ENCODE peak calls at places on chromosomes 5 and 9, in four cellular contexts. One of them, this sample, is unnamed.

GRCh38 chr5:119302916-119303897 is 52.6 kb upstream of the TNFAIP8 start:
- DNase-seq in psoas muscle: no peak
- DNase-seq in PC-9: peak; percentile 96
- DNase-seq in CD8-positive, alpha-beta T cell: no peak
- DNase-seq in this sample: no peak

GRCh38 chr9:97518166-97518908 is 16.9 kb downstream of the TMOD1 start:
- DNase-seq in CD8-positive, alpha-beta T cell: no peak
- DNase-seq in psoas muscle: no peak
- DNase-seq in PC-9: no peak
- DNase-seq in this sample: no peak

GRCh38 chr9:117555964-117556629 is 141.2 kb upstream of the ASTN2 start:
- DNase-seq in CD8-positive, alpha-beta T cell: no peak
- DNase-seq in PC-9: no peak
- DNase-seq in psoas muscle: peak; percentile 24
- DNase-seq in this sample: peak; percentile 83

GRCh38 chr5:117302949-117303348 is 728.3 kb upstream of the SEMA6A start:
- DNase-seq in CD8-positive, alpha-beta T cell: no peak
- DNase-seq in psoas muscle: no peak
- DNase-seq in PC-9: no peak
- DNase-seq in this sample: no peak

GRCh38 chr9:128103589-128103962 is 24.0 kb downstream of the PTGES2 start:
- DNase-seq in CD8-positive, alpha-beta T cell: peak; percentile 64
- DNase-seq in PC-9: no peak
- DNase-seq in psoas muscle: no peak
- DNase-seq in this sample: peak; percentile 43

GRCh38 chr9:120931278-120932085 is 4.9 kb upstream of the TRAF1 start:
- DNase-seq in psoas muscle: no peak
- DNase-seq in CD8-positive, alpha-beta T cell: peak; percentile 70
- DNase-seq in PC-9: no peak
- DNase-seq in this sample: no peak

GRCh38 chr5:5719292-5719691 is 296.8 kb downstream of the ICE1 start:
- DNase-seq in PC-9: no peak
- DNase-seq in psoas muscle: no peak
- DNase-seq in CD8-positive, alpha-beta T cell: no peak
- DNase-seq in this sample: no peak

GRCh38 chr5:72509401-72509800 is 2.2 kb upstream of the ZNF366 start:
- DNase-seq in PC-9: no peak
- DNase-seq in CD8-positive, alpha-beta T cell: no peak
- DNase-seq in psoas muscle: peak; percentile 81
- DNase-seq in this sample: no peak

GRCh38 chr9:111036068-111036789 is 2.0 kb downstream of the LPAR1 start:
- DNase-seq in psoas muscle: peak; percentile 70
- DNase-seq in PC-9: peak; percentile 43
- DNase-seq in CD8-positive, alpha-beta T cell: no peak
- DNase-seq in this sample: peak; percentile 68

GRCh38 chr5:108536321-108536720 is 154.4 kb upstream of the FBXL17 start:
- DNase-seq in CD8-positive, alpha-beta T cell: no peak
- DNase-seq in psoas muscle: no peak
- DNase-seq in PC-9: no peak
- DNase-seq in this sample: no peak

GRCh38 chr9:125991886-125992529 is 244.8 kb downstream of the PBX3 start:
- DNase-seq in CD8-positive, alpha-beta T cell: no peak
- DNase-seq in psoas muscle: no peak
- DNase-seq in PC-9: no peak
- DNase-seq in this sample: no peak

GRCh38 chr5:111404270-111404769 is 108.0 kb downstream of the STARD4 start:
- DNase-seq in psoas muscle: no peak
- DNase-seq in PC-9: no peak
- DNase-seq in CD8-positive, alpha-beta T cell: no peak
- DNase-seq in this sample: peak; percentile 10

GRCh38 chr5:78701795-78702406 is 53.3 kb upstream of the LHFPL2 start:
- DNase-seq in CD8-positive, alpha-beta T cell: no peak
- DNase-seq in PC-9: no peak
- DNase-seq in psoas muscle: no peak
- DNase-seq in this sample: no peak

GRCh38 chr5:123090641-123091257 is 1.7 kb downstream of the PRDM6 start:
- DNase-seq in CD8-positive, alpha-beta T cell: no peak
- DNase-seq in psoas muscle: no peak
- DNase-seq in PC-9: no peak
- DNase-seq in this sample: no peak

GRCh38 chr5:123089971-123090640 is 1.1 kb downstream of the PRDM6 start:
- DNase-seq in psoas muscle: peak; percentile 39
- DNase-seq in CD8-positive, alpha-beta T cell: no peak
- DNase-seq in PC-9: no peak
- DNase-seq in this sample: no peak

GRCh38 chr5:123091988-123092583 is 3.0 kb downstream of the PRDM6 start:
- DNase-seq in PC-9: no peak
- DNase-seq in psoas muscle: no peak
- DNase-seq in CD8-positive, alpha-beta T cell: no peak
- DNase-seq in this sample: no peak

GRCh38 chr5:123092696-123093095 is 3.7 kb downstream of the PRDM6 start:
- DNase-seq in PC-9: no peak
- DNase-seq in psoas muscle: no peak
- DNase-seq in CD8-positive, alpha-beta T cell: no peak
- DNase-seq in this sample: no peak

GRCh38 chr5:123091258-123091987 is 2.4 kb downstream of the PRDM6 start:
- DNase-seq in CD8-positive, alpha-beta T cell: no peak
- DNase-seq in psoas muscle: no peak
- DNase-seq in PC-9: no peak
- DNase-seq in this sample: no peak
- H3K4me3 ChIP-seq in CD8-positive, alpha-beta T cell: no peak overlapping the region
- H3K4me3 ChIP-seq in psoas muscle: no peak overlapping the region
- H3K4me3 ChIP-seq in PC-9: no peak overlapping the region
- H3K4me3 ChIP-seq in this sample: no peak overlapping the region

GRCh38 chr9:135910197-135910596 is 2.9 kb upstream of the CAMSAP1 start:
- DNase-seq in PC-9: no peak
- DNase-seq in psoas muscle: no peak
- DNase-seq in CD8-positive, alpha-beta T cell: no peak
- DNase-seq in this sample: no peak

GRCh38 chr9:135916998-135917397 is 9.7 kb upstream of the CAMSAP1 start:
- DNase-seq in CD8-positive, alpha-beta T cell: no peak
- DNase-seq in PC-9: no peak
- DNase-seq in psoas muscle: no peak
- DNase-seq in this sample: no peak

GRCh38 chr9:135910757-135911156 is 3.4 kb upstream of the CAMSAP1 start:
- DNase-seq in PC-9: no peak
- DNase-seq in CD8-positive, alpha-beta T cell: no peak
- DNase-seq in psoas muscle: no peak
- DNase-seq in this sample: no peak

GRCh38 chr9:135919318-135919717 is 12.0 kb upstream of the CAMSAP1 start:
- DNase-seq in CD8-positive, alpha-beta T cell: no peak
- DNase-seq in psoas muscle: no peak
- DNase-seq in PC-9: no peak
- DNase-seq in this sample: no peak

DNA sequence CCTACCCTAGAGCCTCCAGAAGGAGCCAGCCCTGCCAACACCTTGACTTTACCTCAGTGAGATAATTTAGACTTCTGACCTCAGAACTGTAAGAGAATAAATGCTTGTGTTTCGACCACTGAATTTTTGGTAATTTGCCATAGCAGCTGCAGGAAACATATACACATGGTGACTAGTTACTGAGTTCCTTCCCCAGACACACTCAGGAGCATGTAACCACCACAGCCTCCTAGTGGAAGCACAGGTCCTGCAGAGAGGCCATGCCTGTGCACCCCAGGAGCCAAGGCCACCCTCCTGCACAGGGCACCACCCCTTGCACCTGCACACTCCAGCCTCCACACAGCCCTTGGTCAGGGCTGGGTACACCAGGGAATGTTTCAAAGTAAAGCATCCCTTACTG is 7.6 kb upstream of the CAMSAP1 start:
- DNase-seq in psoas muscle: no peak
- DNase-seq in CD8-positive, alpha-beta T cell: no peak
- DNase-seq in PC-9: no peak
- DNase-seq in this sample: no peak
- H3K9me3 ChIP-seq in psoas muscle: no peaks in the 10 kb centered on the region
- H3K9me3 ChIP-seq in CD8-positive, alpha-beta T cell: no peaks in the 10 kb centered on the region
- H3K9me3 ChIP-seq in PC-9: no peaks in the 10 kb centered on the region
- H3K9me3 ChIP-seq in this sample: no peaks in the 10 kb centered on the region

GRCh38 chr9:136572596-136573313 is 26.9 kb upstream of the NOTCH1 start:
- DNase-seq in PC-9: no peak
- DNase-seq in psoas muscle: no peak
- DNase-seq in CD8-positive, alpha-beta T cell: no peak
- DNase-seq in this sample: no peak
- H3K4me3 ChIP-seq in PC-9: no peak overlapping the region
- H3K4me3 ChIP-seq in psoas muscle: no peak overlapping the region
- H3K4me3 ChIP-seq in CD8-positive, alpha-beta T cell: no peak overlapping the region
- H3K4me3 ChIP-seq in this sample: no peak overlapping the region

GRCh38 chr5:25362799-25363198 is 718.0 kb upstream of the CDH10 start:
- DNase-seq in PC-9: no peak
- DNase-seq in psoas muscle: no peak
- DNase-seq in CD8-positive, alpha-beta T cell: no peak
- DNase-seq in this sample: no peak
- H3K9me3 ChIP-seq in PC-9: no peaks in the 10 kb centered on the region
- H3K9me3 ChIP-seq in psoas muscle: peaks cover 3% of the 10 kb centered on the region
- H3K9me3 ChIP-seq in CD8-positive, alpha-beta T cell: peaks cover 5% of the 10 kb centered on the region
- H3K9me3 ChIP-seq in this sample: no peaks in the 10 kb centered on the region

GRCh38 chr5:88384901-88385300 is 116.3 kb upstream of the TMEM161B start:
- DNase-seq in CD8-positive, alpha-beta T cell: no peak
- DNase-seq in psoas muscle: no peak
- DNase-seq in PC-9: no peak
- DNase-seq in this sample: no peak

GRCh38 chr5:88390007-88390385 is 121.4 kb upstream of the TMEM161B start:
- DNase-seq in CD8-positive, alpha-beta T cell: no peak
- DNase-seq in psoas muscle: no peak
- DNase-seq in PC-9: no peak
- DNase-seq in this sample: no peak

GRCh38 chr5:88389248-88390006 is 120.8 kb upstream of the TMEM161B start:
- DNase-seq in PC-9: no peak
- DNase-seq in psoas muscle: no peak
- DNase-seq in CD8-positive, alpha-beta T cell: no peak
- DNase-seq in this sample: no peak

GRCh38 chr5:88391116-88391515 is 122.5 kb upstream of the TMEM161B start:
- DNase-seq in PC-9: no peak
- DNase-seq in psoas muscle: no peak
- DNase-seq in CD8-positive, alpha-beta T cell: no peak
- DNase-seq in this sample: no peak

DNA sequence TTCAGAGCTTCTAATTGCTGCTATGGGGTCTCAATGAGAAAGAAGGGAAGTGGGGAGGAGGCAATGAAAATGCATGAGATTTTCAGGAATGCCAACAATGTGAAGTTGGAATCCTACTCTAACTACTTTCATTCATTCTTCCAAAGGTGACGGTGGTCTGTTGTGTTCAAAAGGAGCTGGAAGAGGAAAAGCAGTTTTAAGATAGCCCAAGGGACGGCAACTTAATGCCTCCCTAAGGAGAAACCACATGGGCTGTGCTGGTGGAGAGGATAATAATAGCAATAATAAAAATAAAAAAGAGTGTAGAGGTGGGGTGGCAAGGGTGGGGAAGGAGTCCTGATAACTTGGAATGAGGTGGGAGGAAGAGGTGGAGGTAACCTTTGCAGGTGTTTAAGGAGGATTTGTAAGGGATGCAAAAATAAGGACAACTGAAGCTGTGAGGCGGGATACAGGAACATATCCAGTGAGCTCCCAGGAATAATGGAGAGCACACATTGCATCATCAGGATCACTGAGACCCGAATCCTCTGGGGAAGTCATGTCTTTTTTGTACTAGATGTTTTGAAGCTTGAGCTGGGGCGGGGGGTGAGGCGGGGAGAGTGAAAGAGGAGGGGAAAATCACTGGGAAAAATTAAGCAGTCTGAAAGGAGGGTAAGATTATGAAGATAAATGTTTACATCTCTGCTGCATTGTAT is 120.0 kb upstream of the TMEM161B start:
- DNase-seq in CD8-positive, alpha-beta T cell: no peak
- DNase-seq in psoas muscle: no peak
- DNase-seq in PC-9: no peak
- DNase-seq in this sample: no peak
- H3K4me3 ChIP-seq in CD8-positive, alpha-beta T cell: no peak overlapping the region
- H3K4me3 ChIP-seq in psoas muscle: no peak overlapping the region
- H3K4me3 ChIP-seq in PC-9: no peak overlapping the region
- H3K4me3 ChIP-seq in this sample: no peak overlapping the region

GRCh38 chr5:150931368-150931965 is 26.7 kb upstream of the ZNF300 start:
- DNase-seq in CD8-positive, alpha-beta T cell: no peak
- DNase-seq in PC-9: no peak
- DNase-seq in psoas muscle: no peak
- DNase-seq in this sample: no peak
- H3K9me3 ChIP-seq in CD8-positive, alpha-beta T cell: peaks cover 31% of the 10 kb centered on the region
- H3K9me3 ChIP-seq in PC-9: peaks cover 67% of the 10 kb centered on the region
- H3K9me3 ChIP-seq in psoas muscle: peaks cover 91% of the 10 kb centered on the region
- H3K9me3 ChIP-seq in this sample: peaks cover 74% of the 10 kb centered on the region

GRCh38 chr9:73039253-73039915 is 86.5 kb upstream of the ALDH1A1 start:
- DNase-seq in PC-9: no peak
- DNase-seq in psoas muscle: no peak
- DNase-seq in CD8-positive, alpha-beta T cell: no peak
- DNase-seq in this sample: peak; percentile 6
- H3K4me3 ChIP-seq in PC-9: no peak overlapping the region
- H3K4me3 ChIP-seq in psoas muscle: no peak overlapping the region
- H3K4me3 ChIP-seq in CD8-positive, alpha-beta T cell: no peak overlapping the region
- H3K4me3 ChIP-seq in this sample: no peak overlapping the region